ENCODE peak calls at places on chromosome X, in seven cellular contexts. One of them, this sample, is unnamed.

GRCh38 chrX:115428011-115428410 is 133.0 kb upstream of the PLS3 start:
- DNase-seq in GM12891: no peak
- DNase-seq in stimulated activated CD4-positive, alpha-beta T cell treated with anti-CD3 and anti-CD28 coated beads, Interleukin-1b, Interleukin-23, amount 100 ng/mL, for 1 hour: no peak
- DNase-seq in T-helper 1 cell: no peak
- DNase-seq in SW480: no peak
- DNase-seq in LoVo: no peak
- DNase-seq in HFFc6: no peak
- DNase-seq in this sample: no peak

GRCh38 chrX:12975670-12975965 is 708 bp downstream of the TMSB4X start:
- DNase-seq in stimulated activated CD4-positive, alpha-beta T cell treated with anti-CD3 and anti-CD28 coated beads, Interleukin-1b, Interleukin-23, amount 100 ng/mL, for 1 hour: no peak
- DNase-seq in GM12891: no peak
- DNase-seq in LoVo: no peak
- DNase-seq in SW480: peak; percentile 43
- DNase-seq in T-helper 1 cell: no peak
- DNase-seq in HFFc6: no peak
- DNase-seq in this sample: no peak

GRCh38 chrX:107712231-107713204 is 63.1 kb downstream of the TSC22D3 start:
- DNase-seq in stimulated activated CD4-positive, alpha-beta T cell treated with anti-CD3 and anti-CD28 coated beads, Interleukin-1b, Interleukin-23, amount 100 ng/mL, for 1 hour: no peak
- DNase-seq in SW480: no peak
- DNase-seq in T-helper 1 cell: peak; percentile 29
- DNase-seq in HFFc6: no peak
- DNase-seq in LoVo: no peak
- DNase-seq in GM12891: no peak
- DNase-seq in this sample: peak; percentile 19

GRCh38 chrX:662126-662525 is 31.5 kb downstream of the SHOX start:
- DNase-seq in T-helper 1 cell: no peak
- DNase-seq in SW480: no peak
- DNase-seq in LoVo: no peak
- DNase-seq in HFFc6: no peak
- DNase-seq in stimulated activated CD4-positive, alpha-beta T cell treated with anti-CD3 and anti-CD28 coated beads, Interleukin-1b, Interleukin-23, amount 100 ng/mL, for 1 hour: no peak
- DNase-seq in GM12891: no peak
- DNase-seq in this sample: no peak

GRCh38 chrX:111447298-111447697 is 35.3 kb upstream of the DCX start:
- DNase-seq in GM12891: no peak
- DNase-seq in SW480: peak; percentile 17
- DNase-seq in LoVo: no peak
- DNase-seq in stimulated activated CD4-positive, alpha-beta T cell treated with anti-CD3 and anti-CD28 coated beads, Interleukin-1b, Interleukin-23, amount 100 ng/mL, for 1 hour: no peak
- DNase-seq in T-helper 1 cell: no peak
- DNase-seq in HFFc6: no peak
- DNase-seq in this sample: no peak

GRCh38 chrX:10512258-10512657 is 108.1 kb downstream of the MID1 start:
- DNase-seq in LoVo: no peak
- DNase-seq in T-helper 1 cell: no peak
- DNase-seq in HFFc6: peak; percentile 28
- DNase-seq in SW480: no peak
- DNase-seq in stimulated activated CD4-positive, alpha-beta T cell treated with anti-CD3 and anti-CD28 coated beads, Interleukin-1b, Interleukin-23, amount 100 ng/mL, for 1 hour: no peak
- DNase-seq in GM12891: no peak
- DNase-seq in this sample: peak; percentile 57

GRCh38 chrX:120514236-120514635 is 45.1 kb upstream of the LAMP2 start:
- DNase-seq in GM12891: no peak
- DNase-seq in SW480: peak; percentile 21
- DNase-seq in HFFc6: peak; percentile 3
- DNase-seq in T-helper 1 cell: no peak
- DNase-seq in stimulated activated CD4-positive, alpha-beta T cell treated with anti-CD3 and anti-CD28 coated beads, Interleukin-1b, Interleukin-23, amount 100 ng/mL, for 1 hour: no peak
- DNase-seq in LoVo: peak; percentile 9
- DNase-seq in this sample: peak; percentile 19

GRCh38 chrX:51281758-51282318 is 50.8 kb upstream of the NUDT10 start:
- DNase-seq in GM12891: no peak
- DNase-seq in stimulated activated CD4-positive, alpha-beta T cell treated with anti-CD3 and anti-CD28 coated beads, Interleukin-1b, Interleukin-23, amount 100 ng/mL, for 1 hour: no peak
- DNase-seq in T-helper 1 cell: no peak
- DNase-seq in HFFc6: no peak
- DNase-seq in SW480: no peak
- DNase-seq in LoVo: no peak
- DNase-seq in this sample: no peak

GRCh38 chrX:129690435-129690834 is 35.7 kb upstream of the APLN start:
- DNase-seq in T-helper 1 cell: no peak
- DNase-seq in stimulated activated CD4-positive, alpha-beta T cell treated with anti-CD3 and anti-CD28 coated beads, Interleukin-1b, Interleukin-23, amount 100 ng/mL, for 1 hour: no peak
- DNase-seq in HFFc6: no peak
- DNase-seq in SW480: no peak
- DNase-seq in LoVo: no peak
- DNase-seq in GM12891: no peak
- DNase-seq in this sample: no peak

GRCh38 chrX:119655125-119655524 is 37.8 kb downstream of the SEPTIN6 start:
- DNase-seq in GM12891: no peak
- DNase-seq in stimulated activated CD4-positive, alpha-beta T cell treated with anti-CD3 and anti-CD28 coated beads, Interleukin-1b, Interleukin-23, amount 100 ng/mL, for 1 hour: peak; percentile 29
- DNase-seq in SW480: peak; percentile 23
- DNase-seq in HFFc6: peak; percentile 78
- DNase-seq in T-helper 1 cell: peak; percentile 47
- DNase-seq in LoVo: no peak
- DNase-seq in this sample: peak; percentile 67

GRCh38 chrX:80808854-80809493 is 703 bp downstream of the BRWD3 start:
- DNase-seq in GM12891: no peak
- DNase-seq in T-helper 1 cell: peak; percentile 35
- DNase-seq in LoVo: peak; percentile 9
- DNase-seq in SW480: peak; percentile 46
- DNase-seq in HFFc6: no peak
- DNase-seq in stimulated activated CD4-positive, alpha-beta T cell treated with anti-CD3 and anti-CD28 coated beads, Interleukin-1b, Interleukin-23, amount 100 ng/mL, for 1 hour: no peak
- DNase-seq in this sample: peak; percentile 37

GRCh38 chrX:25003066-25003849 is 12.5 kb downstream of the ARX start:
- DNase-seq in SW480: no peak
- DNase-seq in LoVo: no peak
- DNase-seq in stimulated activated CD4-positive, alpha-beta T cell treated with anti-CD3 and anti-CD28 coated beads, Interleukin-1b, Interleukin-23, amount 100 ng/mL, for 1 hour: no peak
- DNase-seq in T-helper 1 cell: no peak
- DNase-seq in HFFc6: no peak
- DNase-seq in GM12891: no peak
- DNase-seq in this sample: no peak

This sample was measured in mammary epithelial cell.